ENCODE peak calls at places on chromosomes 5 and 9, in four cellular contexts. P is sigmoid colon, D is brain microvascular endothelial cell, X is A549. Z is an unnamed sample.

GRCh38 chr5:167504276-167504675 is 787.2 kb upstream of the WWC1 start:
- DNase-seq in D (no peak), X (no peak), P (no peak), Z (no peak)

GRCh38 chr9:123334639-123335038 is 21.4 kb upstream of the CRB2 start:
- DNase-seq in P (no peak), X (no peak), D (no peak), Z (no peak)

GRCh38 chr5:61641748-61642565 is 309.9 kb downstream of the ZSWIM6 start:
- DNase-seq in D (no peak), P (no peak), X (peak), Z (no peak)

GRCh38 chr9:121399883-121400607 is 30.0 kb upstream of the STOM start:
- DNase-seq in P (no peak), X (peak), D (peak), Z (peak)

GRCh38 chr5:67577424-67577823 is 380.8 kb upstream of the CD180 start:
- DNase-seq in D (no peak), X (no peak), P (no peak), Z (peak)

GRCh38 chr9:137382728-137383452 is 40.1 kb downstream of the EXD3 start:
- DNase-seq in D (no peak), P (peak), X (no peak), Z (no peak)

GRCh38 chr5:159514229-159514822 is 184.0 kb upstream of the IL12B start:
- DNase-seq in X (no peak), P (no peak), D (no peak), Z (no peak)

GRCh38 chr9:87381050-87381711 is 116.5 kb upstream of the DAPK1 start:
- DNase-seq in P (no peak), D (no peak), X (peak), Z (peak)

GRCh38 chr9:95901506-95901905 is 26.0 kb downstream of the ERCC6L2 start:
- DNase-seq in D (no peak), P (no peak), X (no peak), Z (no peak)

GRCh38 chr9:96156578-96156977 is 145.4 kb downstream of the HSD17B3 start:
- DNase-seq in P (peak), X (no peak), D (no peak), Z (no peak)

GRCh38 chr5:149962040-149962439 is 1.5 kb downstream of the SLC26A2 start:
- DNase-seq in P (no peak), X (peak), D (peak), Z (peak)

GRCh38 chr5:149959406-149960236 is 937 bp upstream of the SLC26A2 start:
- DNase-seq in P (no peak), D (peak), X (peak), Z (peak)

GRCh38 chr5:149962601-149963300 is 2.2 kb downstream of the SLC26A2 start:
- DNase-seq in P (no peak), X (no peak), D (no peak), Z (no peak)

GRCh38 chr5:149960272-149961185 is at the start of gene SLC26A2:
- DNase-seq in P (peak), D (peak), X (peak), Z (peak)

GRCh38 chr5:149961186-149961685 is 678 bp downstream of the SLC26A2 start:
- DNase-seq in P (no peak), X (no peak), D (no peak), Z (no peak)
- TF ChIP-seq CTCF in P (no peak), X (no peak), D (no peak), Z (no peak)

GRCh38 chr5:173010547-173011464 is 27.2 kb downstream of the ATP6V0E1 start:
- DNase-seq in X (peak), D (no peak), P (peak), Z (no peak)
- TF ChIP-seq CTCF in X (no peak), D (peak), P (no peak), Z (peak)

DNA sequence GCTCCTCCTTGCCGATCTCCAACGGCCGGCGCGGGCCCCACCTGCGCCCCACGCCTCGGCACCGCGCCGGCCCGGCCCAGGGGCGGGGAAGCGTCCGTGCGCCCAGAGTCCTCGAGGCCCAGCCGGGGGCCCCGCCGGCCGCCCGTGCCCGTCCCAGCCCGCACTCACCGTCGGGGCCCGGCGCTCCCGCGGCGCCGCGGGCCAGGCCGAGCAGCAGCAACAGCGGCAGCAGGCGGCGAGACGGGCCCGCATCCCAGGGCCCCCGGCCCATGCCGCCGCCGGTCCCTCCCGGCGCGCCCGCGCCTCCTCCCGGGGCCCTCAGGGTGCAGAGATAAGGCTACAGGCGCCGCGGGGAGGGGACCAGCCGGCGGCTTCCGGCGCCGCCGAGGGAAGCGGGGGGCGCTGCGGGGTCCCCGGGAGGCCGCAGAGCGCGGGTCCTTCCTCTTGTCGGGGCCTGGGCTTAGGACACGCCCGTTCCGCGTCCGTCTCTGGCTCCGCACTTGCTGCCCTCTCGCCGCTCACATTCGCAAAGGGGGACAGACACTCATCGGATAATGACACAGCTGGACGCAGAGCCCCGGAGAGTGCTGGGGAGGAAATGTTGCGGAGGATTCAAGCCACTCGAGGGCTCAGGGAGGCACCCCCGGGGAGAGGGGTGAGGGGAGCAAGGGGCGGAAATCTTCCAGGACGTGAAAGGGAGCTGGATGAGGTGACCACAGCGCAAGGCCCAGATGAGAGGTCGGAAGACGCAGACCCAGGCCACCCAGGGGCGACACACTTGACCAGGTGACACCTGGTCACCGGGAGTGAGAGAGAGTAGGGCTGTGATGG is at the start of gene SUSD1:
- DNase-seq in D (no peak), X (peak), P (no peak), Z (peak)
- TF ChIP-seq CTCF in D (no peak), X (no peak), P (no peak), Z (no peak)

GRCh38 chr9:86034863-86035734 is 64.3 kb downstream of the GOLM1 start:
- DNase-seq in X (peak), P (no peak), D (peak), Z (peak)
- TF ChIP-seq CTCF in X (peak), P (peak), D (peak), Z (peak)

GRCh38 chr5:52776116-52776515 is 11.6 kb upstream of the ITGA1 start:
- DNase-seq in P (no peak), D (no peak), X (no peak), Z (no peak)
- TF ChIP-seq CTCF in P (no peak), D (no peak), X (no peak), Z (no peak)

DNA sequence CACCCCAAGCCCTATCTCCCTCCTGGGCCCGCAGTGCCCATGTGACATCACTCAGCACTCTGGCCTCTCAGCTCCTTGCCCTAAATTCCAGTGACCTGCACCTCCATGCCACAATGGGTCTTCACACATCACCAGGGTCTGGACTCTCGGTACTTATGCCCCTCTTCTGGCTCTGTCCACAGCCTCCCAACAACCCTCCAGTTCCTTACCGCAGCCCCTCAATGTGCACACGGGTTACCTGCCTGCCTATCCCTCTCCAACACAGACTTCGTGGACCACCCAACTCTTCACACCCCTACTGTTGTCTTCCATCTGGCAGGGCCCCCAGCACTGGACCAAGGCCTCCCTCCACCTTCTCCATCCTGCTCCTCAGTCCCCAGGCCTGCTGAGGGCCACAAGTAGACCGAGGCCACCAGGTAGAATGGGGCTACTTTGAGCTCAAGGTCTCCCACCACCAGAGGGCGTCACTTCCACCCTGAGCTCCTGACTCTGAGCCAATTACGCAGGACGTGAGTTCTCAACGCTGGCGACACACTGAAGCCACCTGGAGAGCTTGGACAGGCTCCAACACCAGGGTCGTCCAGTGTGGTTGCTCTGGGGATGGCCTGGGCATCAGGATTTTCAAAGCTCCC is 172.1 kb downstream of the GABBR2 start:
- DNase-seq in D (no peak), P (no peak), X (peak), Z (no peak)
- TF ChIP-seq CTCF in D (peak), P (no peak), X (no peak), Z (peak)